ENCODE peak calls at places on chromosomes 3 and 15, in six cellular contexts. One of them, this sample, is unnamed.

GRCh38 chr3:29827756-29828155 is 546.9 kb downstream of the RBMS3 start:
- DNase-seq in cardiac muscle cell: peak
- DNase-seq in substantia nigra: no peak
- DNase-seq in effector memory CD4-positive, alpha-beta T cell: no peak
- DNase-seq in AG04450: no peak
- DNase-seq in endothelial cell of umbilical vein: no peak
- DNase-seq in this sample: no peak

GRCh38 chr15:93414576-93415231 is 325.7 kb upstream of the RGMA start:
- DNase-seq in cardiac muscle cell: no peak
- DNase-seq in substantia nigra: no peak
- DNase-seq in effector memory CD4-positive, alpha-beta T cell: no peak
- DNase-seq in AG04450: no peak
- DNase-seq in endothelial cell of umbilical vein: no peak
- DNase-seq in this sample: no peak

GRCh38 chr3:127902486-127902885 is 12.5 kb upstream of the KBTBD12 start:
- DNase-seq in cardiac muscle cell: no peak
- DNase-seq in substantia nigra: no peak
- DNase-seq in effector memory CD4-positive, alpha-beta T cell: no peak
- DNase-seq in AG04450: no peak
- DNase-seq in endothelial cell of umbilical vein: no peak
- DNase-seq in this sample: no peak

GRCh38 chr3:197888511-197888910 is 61.5 kb upstream of the RPL35A start:
- DNase-seq in cardiac muscle cell: no peak
- DNase-seq in substantia nigra: no peak
- DNase-seq in effector memory CD4-positive, alpha-beta T cell: no peak
- DNase-seq in AG04450: no peak
- DNase-seq in endothelial cell of umbilical vein: no peak
- DNase-seq in this sample: no peak

GRCh38 chr3:144235489-144235888 is 263.9 kb downstream of the DIPK2A start:
- DNase-seq in cardiac muscle cell: no peak
- DNase-seq in substantia nigra: no peak
- DNase-seq in effector memory CD4-positive, alpha-beta T cell: no peak
- DNase-seq in AG04450: no peak
- DNase-seq in endothelial cell of umbilical vein: no peak
- DNase-seq in this sample: no peak

GRCh38 chr3:9398715-9399708 is 1.6 kb downstream of the SETD5 start:
- DNase-seq in cardiac muscle cell: peak
- DNase-seq in substantia nigra: no peak
- DNase-seq in effector memory CD4-positive, alpha-beta T cell: peak
- DNase-seq in AG04450: no peak
- DNase-seq in endothelial cell of umbilical vein: peak
- DNase-seq in this sample: no peak

GRCh38 chr3:86702381-86702958 is 288.5 kb downstream of the VGLL3 start:
- DNase-seq in cardiac muscle cell: peak
- DNase-seq in substantia nigra: no peak
- DNase-seq in effector memory CD4-positive, alpha-beta T cell: no peak
- DNase-seq in AG04450: no peak
- DNase-seq in endothelial cell of umbilical vein: peak
- DNase-seq in this sample: no peak

GRCh38 chr3:44342191-44342790 is 3.7 kb downstream of the TCAIM start:
- DNase-seq in cardiac muscle cell: peak
- DNase-seq in substantia nigra: no peak
- DNase-seq in effector memory CD4-positive, alpha-beta T cell: no peak
- DNase-seq in AG04450: peak
- DNase-seq in endothelial cell of umbilical vein: peak
- DNase-seq in this sample: no peak

GRCh38 chr15:51401065-51401780 is 59.8 kb downstream of the GLDN start:
- DNase-seq in cardiac muscle cell: no peak
- DNase-seq in substantia nigra: no peak
- DNase-seq in effector memory CD4-positive, alpha-beta T cell: no peak
- DNase-seq in AG04450: no peak
- DNase-seq in endothelial cell of umbilical vein: no peak
- DNase-seq in this sample: no peak

GRCh38 chr3:188205992-188206416 is 52.0 kb downstream of the LPP start:
- DNase-seq in cardiac muscle cell: no peak
- DNase-seq in substantia nigra: no peak
- DNase-seq in effector memory CD4-positive, alpha-beta T cell: no peak
- DNase-seq in AG04450: no peak
- DNase-seq in endothelial cell of umbilical vein: no peak
- DNase-seq in this sample: no peak

GRCh38 chr3:178658694-178659315 is 122.6 kb downstream of the KCNMB2 start:
- DNase-seq in cardiac muscle cell: peak
- DNase-seq in substantia nigra: no peak
- DNase-seq in effector memory CD4-positive, alpha-beta T cell: no peak
- DNase-seq in AG04450: no peak
- DNase-seq in endothelial cell of umbilical vein: no peak
- DNase-seq in this sample: no peak

GRCh38 chr3:15591235-15591634 is 10.1 kb downstream of the HACL1 start:
- DNase-seq in cardiac muscle cell: no peak
- DNase-seq in substantia nigra: no peak
- DNase-seq in effector memory CD4-positive, alpha-beta T cell: no peak
- DNase-seq in AG04450: no peak
- DNase-seq in endothelial cell of umbilical vein: no peak
- DNase-seq in this sample: no peak

GRCh38 chr15:80844011-80844732 is 65.0 kb downstream of the CEMIP start:
- DNase-seq in cardiac muscle cell: peak
- DNase-seq in substantia nigra: peak
- DNase-seq in effector memory CD4-positive, alpha-beta T cell: no peak
- DNase-seq in AG04450: peak
- DNase-seq in endothelial cell of umbilical vein: no peak
- DNase-seq in this sample: no peak

GRCh38 chr3:132606085-132606484 is 9.0 kb downstream of the ACKR4 start:
- DNase-seq in cardiac muscle cell: peak
- DNase-seq in substantia nigra: no peak
- DNase-seq in effector memory CD4-positive, alpha-beta T cell: no peak
- DNase-seq in AG04450: peak
- DNase-seq in endothelial cell of umbilical vein: no peak
- DNase-seq in this sample: no peak

GRCh38 chr15:69926721-69927120 is 171.0 kb downstream of the TLE3 start:
- DNase-seq in cardiac muscle cell: no peak
- DNase-seq in substantia nigra: no peak
- DNase-seq in effector memory CD4-positive, alpha-beta T cell: no peak
- DNase-seq in AG04450: no peak
- DNase-seq in endothelial cell of umbilical vein: no peak
- DNase-seq in this sample: no peak

GRCh38 chr3:159453036-159453435 is 535.6 kb upstream of the IL12A start:
- DNase-seq in cardiac muscle cell: no peak
- DNase-seq in substantia nigra: no peak
- DNase-seq in effector memory CD4-positive, alpha-beta T cell: no peak
- DNase-seq in AG04450: no peak
- DNase-seq in endothelial cell of umbilical vein: no peak
- DNase-seq in this sample: no peak

GRCh38 chr3:128270559-128271492 is 117.5 kb downstream of the EEFSEC start:
- DNase-seq in cardiac muscle cell: peak
- DNase-seq in substantia nigra: no peak
- DNase-seq in effector memory CD4-positive, alpha-beta T cell: no peak
- DNase-seq in AG04450: no peak
- DNase-seq in endothelial cell of umbilical vein: no peak
- DNase-seq in this sample: no peak

GRCh38 chr15:48645558-48646330 is at the start of gene FBN1:
- DNase-seq in cardiac muscle cell: peak
- DNase-seq in substantia nigra: peak
- DNase-seq in effector memory CD4-positive, alpha-beta T cell: no peak
- DNase-seq in AG04450: peak
- DNase-seq in endothelial cell of umbilical vein: peak
- DNase-seq in this sample: no peak

GRCh38 chr3:56940989-56941388 is 119.5 kb upstream of the SPATA12 start:
- DNase-seq in cardiac muscle cell: no peak
- DNase-seq in substantia nigra: no peak
- DNase-seq in effector memory CD4-positive, alpha-beta T cell: no peak
- DNase-seq in AG04450: no peak
- DNase-seq in endothelial cell of umbilical vein: no peak
- DNase-seq in this sample: no peak

GRCh38 chr15:71742964-71743363 is 67.4 kb upstream of the NR2E3 start:
- DNase-seq in cardiac muscle cell: no peak
- DNase-seq in substantia nigra: no peak
- DNase-seq in effector memory CD4-positive, alpha-beta T cell: no peak
- DNase-seq in AG04450: no peak
- DNase-seq in endothelial cell of umbilical vein: no peak
- DNase-seq in this sample: no peak

GRCh38 chr3:133744241-133744640 is 2.0 kb upstream of the TF start:
- DNase-seq in cardiac muscle cell: no peak
- DNase-seq in substantia nigra: no peak
- DNase-seq in effector memory CD4-positive, alpha-beta T cell: no peak
- DNase-seq in AG04450: no peak
- DNase-seq in endothelial cell of umbilical vein: no peak
- DNase-seq in this sample: no peak

GRCh38 chr3:97232635-97233034 is 418.2 kb downstream of the EPHA6 start:
- DNase-seq in cardiac muscle cell: no peak
- DNase-seq in substantia nigra: no peak
- DNase-seq in effector memory CD4-positive, alpha-beta T cell: no peak
- DNase-seq in AG04450: no peak
- DNase-seq in endothelial cell of umbilical vein: no peak
- DNase-seq in this sample: no peak

GRCh38 chr15:67911727-67912126 is 71.9 kb upstream of the RNU6-1 start:
- DNase-seq in cardiac muscle cell: no peak
- DNase-seq in substantia nigra: no peak
- DNase-seq in effector memory CD4-positive, alpha-beta T cell: no peak
- DNase-seq in AG04450: no peak
- DNase-seq in endothelial cell of umbilical vein: no peak
- DNase-seq in this sample: no peak

GRCh38 chr3:45943207-45943846 is at the start of gene CXCR6:
- DNase-seq in cardiac muscle cell: no peak
- DNase-seq in substantia nigra: no peak
- DNase-seq in effector memory CD4-positive, alpha-beta T cell: no peak
- DNase-seq in AG04450: no peak
- DNase-seq in endothelial cell of umbilical vein: no peak
- DNase-seq in this sample: peak

GRCh38 chr15:55277116-55277564 is 12.5 kb downstream of the RAB27A start:
- DNase-seq in cardiac muscle cell: peak
- DNase-seq in substantia nigra: no peak
- DNase-seq in effector memory CD4-positive, alpha-beta T cell: peak
- DNase-seq in AG04450: peak
- DNase-seq in endothelial cell of umbilical vein: no peak
- DNase-seq in this sample: peak

GRCh38 chr3:45781841-45782240 is 14.5 kb downstream of the SLC6A20 start:
- DNase-seq in cardiac muscle cell: no peak
- DNase-seq in substantia nigra: no peak
- DNase-seq in effector memory CD4-positive, alpha-beta T cell: no peak
- DNase-seq in AG04450: no peak
- DNase-seq in endothelial cell of umbilical vein: no peak
- DNase-seq in this sample: no peak

GRCh38 chr3:113736548-113737089 is 9.4 kb downstream of the NAA50 start:
- DNase-seq in cardiac muscle cell: peak
- DNase-seq in substantia nigra: no peak
- DNase-seq in effector memory CD4-positive, alpha-beta T cell: no peak
- DNase-seq in AG04450: peak
- DNase-seq in endothelial cell of umbilical vein: peak
- DNase-seq in this sample: peak

GRCh38 chr3:25281041-25281842 is 146.8 kb upstream of the RARB start:
- DNase-seq in cardiac muscle cell: no peak
- DNase-seq in substantia nigra: no peak
- DNase-seq in effector memory CD4-positive, alpha-beta T cell: no peak
- DNase-seq in AG04450: no peak
- DNase-seq in endothelial cell of umbilical vein: no peak
- DNase-seq in this sample: no peak

GRCh38 chr3:61268659-61269058 is 17.4 kb upstream of the FHIT start:
- DNase-seq in cardiac muscle cell: no peak
- DNase-seq in substantia nigra: no peak
- DNase-seq in effector memory CD4-positive, alpha-beta T cell: no peak
- DNase-seq in AG04450: no peak
- DNase-seq in endothelial cell of umbilical vein: no peak
- DNase-seq in this sample: no peak

GRCh38 chr15:29050870-29051269 is 165.1 kb downstream of the APBA2 start:
- DNase-seq in cardiac muscle cell: peak
- DNase-seq in substantia nigra: no peak
- DNase-seq in effector memory CD4-positive, alpha-beta T cell: no peak
- DNase-seq in AG04450: no peak
- DNase-seq in endothelial cell of umbilical vein: no peak
- DNase-seq in this sample: no peak

GRCh38 chr3:72082776-72083477 is 298.0 kb upstream of the PROK2 start:
- DNase-seq in cardiac muscle cell: no peak
- DNase-seq in substantia nigra: no peak
- DNase-seq in effector memory CD4-positive, alpha-beta T cell: no peak
- DNase-seq in AG04450: no peak
- DNase-seq in endothelial cell of umbilical vein: no peak
- DNase-seq in this sample: no peak

GRCh38 chr15:58494581-58494980 is 62.8 kb downstream of the LIPC start:
- DNase-seq in cardiac muscle cell: no peak
- DNase-seq in substantia nigra: no peak
- DNase-seq in effector memory CD4-positive, alpha-beta T cell: no peak
- DNase-seq in AG04450: no peak
- DNase-seq in endothelial cell of umbilical vein: no peak
- DNase-seq in this sample: no peak

GRCh38 chr15:78093242-78094020 is 1.1 kb downstream of the SH2D7 start:
- DNase-seq in cardiac muscle cell: peak
- DNase-seq in substantia nigra: no peak
- DNase-seq in effector memory CD4-positive, alpha-beta T cell: no peak
- DNase-seq in AG04450: peak
- DNase-seq in endothelial cell of umbilical vein: no peak
- DNase-seq in this sample: no peak

GRCh38 chr3:183958775-183959174 is 58.9 kb downstream of the ABCC5 start:
- DNase-seq in cardiac muscle cell: no peak
- DNase-seq in substantia nigra: no peak
- DNase-seq in effector memory CD4-positive, alpha-beta T cell: no peak
- DNase-seq in AG04450: no peak
- DNase-seq in endothelial cell of umbilical vein: no peak
- DNase-seq in this sample: no peak

GRCh38 chr3:53175613-53176537 is 14.9 kb downstream of the PRKCD start:
- DNase-seq in cardiac muscle cell: no peak
- DNase-seq in substantia nigra: no peak
- DNase-seq in effector memory CD4-positive, alpha-beta T cell: no peak
- DNase-seq in AG04450: no peak
- DNase-seq in endothelial cell of umbilical vein: no peak
- DNase-seq in this sample: no peak

GRCh38 chr3:90092994-90093393 is 985.6 kb downstream of the EPHA3 start:
- DNase-seq in cardiac muscle cell: peak
- DNase-seq in substantia nigra: no peak
- DNase-seq in effector memory CD4-positive, alpha-beta T cell: no peak
- DNase-seq in AG04450: no peak
- DNase-seq in endothelial cell of umbilical vein: no peak
- DNase-seq in this sample: no peak

GRCh38 chr15:68580883-68581155 is 2.0 kb downstream of the CORO2B start:
- DNase-seq in cardiac muscle cell: no peak
- DNase-seq in substantia nigra: no peak
- DNase-seq in effector memory CD4-positive, alpha-beta T cell: no peak
- DNase-seq in AG04450: no peak
- DNase-seq in endothelial cell of umbilical vein: no peak
- DNase-seq in this sample: no peak

This sample was measured in T-helper 1 cell.